ENCODE peak calls at places on chromosomes 4 and X, in four cellular contexts. D is SK-N-SH, G is stomach, L is adrenal gland. J is an unnamed sample.
A peak's percentile ranks its signal among the peaks of the same experiment; 100 is the strongest.

GRCh38 chr4:188879598-188879997 is 740.4 kb downstream of the TRIML1 start:
- DNase-seq in D (no peak), G (no peak), L (no peak), J (no peak)

GRCh38 chrX:2321411-2321810 is 179.4 kb downstream of the DHRSX start:
- DNase-seq in D (no peak), G (no peak), L (no peak), J (no peak)

GRCh38 chrX:149962859-149963757 is 24.8 kb upstream of the EOLA2 start:
- DNase-seq in D (peak; percentile 55), G (peak; percentile 58), L (peak; percentile 72), J (no peak)

GRCh38 chrX:74371823-74372222 is 49.5 kb upstream of the SLC16A2 start:
- DNase-seq in D (no peak), G (no peak), L (peak; percentile 13), J (no peak)

GRCh38 chr4:55393461-55394320 is 2.1 kb upstream of the TMEM165 start:
- DNase-seq in D (no peak), G (no peak), L (no peak), J (no peak)

GRCh38 chr4:21136231-21136630 is 436.0 kb downstream of the PACRGL start:
- DNase-seq in D (no peak), G (no peak), L (no peak), J (no peak)

GRCh38 chrX:9188117-9188516 is 154.2 kb upstream of the FAM9B start:
- DNase-seq in D (peak; percentile 59), G (no peak), L (no peak), J (no peak)

GRCh38 chr4:2390146-2390545 is 28.3 kb downstream of the ZFYVE28 start:
- DNase-seq in D (no peak), G (no peak), L (no peak), J (no peak)

GRCh38 chr4:185019451-185020292 is 1.4 kb downstream of the HELT start:
- DNase-seq in D (peak; percentile 49), G (no peak), L (no peak), J (no peak)

GRCh38 chr4:176272799-176273198 is 3.8 kb upstream of the ASB5 start:
- DNase-seq in D (no peak), G (no peak), L (no peak), J (no peak)

GRCh38 chrX:22800360-22800759 is 199.4 kb upstream of the DDX53 start:
- DNase-seq in D (no peak), G (no peak), L (peak; percentile 44), J (peak; percentile 62)

GRCh38 chr4:184599492-184600135 is 49.6 kb downstream of the CASP3 start:
- DNase-seq in D (no peak), G (no peak), L (peak; percentile 41), J (peak; percentile 9)

GRCh38 chr4:108272046-108272445 is 103.3 kb upstream of the LEF1 start:
- DNase-seq in D (no peak), G (no peak), L (no peak), J (no peak)

GRCh38 chrX:105822138-105823091 is at the start of gene NRK:
- DNase-seq in D (peak; percentile 27), G (no peak), L (peak; percentile 27), J (no peak)

GRCh38 chrX:102712967-102713677 is 874 bp downstream of the GPRASP2 start:
- DNase-seq in D (peak; percentile 47), G (peak; percentile 42), L (peak; percentile 79), J (no peak)

GRCh38 chrX:103556941-103557340 is 28.4 kb upstream of the TCEAL4 start:
- DNase-seq in D (no peak), G (no peak), L (no peak), J (no peak)

GRCh38 chr4:184348311-184349233 is 125.8 kb downstream of the IRF2 start:
- DNase-seq in D (no peak), G (peak; percentile 87), L (peak; percentile 95), J (no peak)

GRCh38 chrX:14899607-14900006 is 26.4 kb downstream of the MOSPD2 start:
- DNase-seq in D (no peak), G (no peak), L (no peak), J (no peak)
- H3K27me3 ChIP-seq in D (no peaks in the 10 kb centered on the region), G (no peaks in the 10 kb centered on the region), L (no peaks in the 10 kb centered on the region), J (no peaks in the 10 kb centered on the region)

DNA sequence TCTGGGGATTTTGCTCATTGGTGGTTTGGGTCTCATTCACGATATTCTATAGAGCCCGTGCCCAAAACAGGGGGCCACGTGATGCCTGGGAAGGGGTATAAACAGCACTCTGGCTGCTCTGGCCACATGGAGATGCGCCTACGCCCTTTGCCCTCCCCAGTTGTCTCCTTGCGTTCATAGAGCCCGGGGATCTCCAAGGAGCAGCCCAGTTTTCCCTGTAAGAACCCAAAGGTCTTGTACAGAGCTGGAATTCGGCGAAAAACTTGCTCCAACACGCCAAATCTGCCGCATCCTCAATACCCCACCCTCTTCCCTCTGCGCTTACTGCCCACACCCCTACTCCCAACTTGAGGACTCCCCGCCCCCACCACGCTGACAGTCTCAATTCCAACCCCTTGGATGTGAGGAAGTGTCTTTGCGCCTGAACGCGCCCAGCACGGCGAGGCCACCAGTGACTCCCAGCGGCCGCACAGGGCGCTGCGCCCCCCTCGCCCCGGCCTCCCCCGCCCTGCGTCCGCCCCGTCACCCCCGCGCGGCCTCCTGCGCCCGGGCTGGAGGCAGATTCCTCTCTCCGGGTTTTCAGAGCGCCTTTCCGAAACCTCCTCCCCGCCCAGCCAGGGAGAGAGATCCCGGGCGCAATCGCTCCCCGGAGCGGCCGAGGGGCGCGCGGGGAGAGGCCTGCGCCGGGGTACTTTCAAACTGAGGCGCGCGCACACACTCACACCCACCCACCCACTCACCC is at the start of gene NHS:
- DNase-seq in D (peak; percentile 88), G (peak; percentile 65), L (peak; percentile 66), J (no peak)
- TF ChIP-seq CTCF in D (peak; percentile 58), G (no peak), L (peak; percentile 48), J (peak; percentile 44)

GRCh38 chrX:129782706-129783105 is 3.0 kb downstream of the SASH3 start:
- DNase-seq in D (no peak), G (no peak), L (no peak), J (no peak)

GRCh38 chrX:129786210-129786651 is 6.5 kb downstream of the SASH3 start:
- DNase-seq in D (no peak), G (no peak), L (no peak), J (no peak)

GRCh38 chrX:129787336-129788055 is 7.7 kb downstream of the SASH3 start:
- DNase-seq in D (no peak), G (no peak), L (no peak), J (no peak)

GRCh38 chrX:129783176-129783776 is 3.5 kb downstream of the SASH3 start:
- DNase-seq in D (no peak), G (no peak), L (no peak), J (no peak)

DNA sequence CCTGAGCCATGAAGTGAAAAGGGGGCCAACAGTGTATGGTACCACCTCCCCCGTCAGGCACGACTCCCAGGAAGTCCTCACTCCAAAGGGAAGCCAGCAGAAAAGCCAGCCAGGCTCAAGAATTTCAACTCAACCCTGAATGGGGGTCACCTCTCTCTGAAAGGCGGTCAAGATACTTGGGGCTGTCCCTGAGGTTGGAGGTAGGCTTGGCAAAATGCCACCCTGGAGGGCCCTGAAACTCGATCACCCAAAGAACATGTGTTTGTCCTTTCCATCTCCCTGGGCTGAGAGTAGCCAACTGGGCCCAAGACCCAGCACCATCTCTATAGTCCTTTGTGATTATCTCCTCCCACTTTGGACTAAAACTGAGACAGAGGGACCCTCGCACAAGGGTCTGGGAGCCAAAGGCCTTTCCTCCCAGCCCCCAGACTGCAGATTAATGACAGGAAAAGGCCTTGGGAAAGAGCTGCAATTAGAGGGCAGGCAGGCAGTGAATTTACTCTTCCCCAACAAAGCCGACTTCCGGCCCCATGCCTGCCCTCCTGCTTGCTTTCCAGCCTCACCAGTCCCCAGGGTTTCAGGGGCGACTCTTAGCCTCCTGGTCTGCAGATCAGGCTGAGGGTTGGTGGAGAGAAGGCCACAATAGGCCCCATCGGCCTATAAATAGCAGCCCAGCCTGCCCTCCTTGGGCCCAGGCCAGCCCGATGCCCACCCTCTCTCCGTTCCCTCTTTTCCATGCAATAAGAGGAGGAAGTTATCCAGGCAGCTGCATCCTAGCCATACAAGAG is 5.6 kb downstream of the SASH3 start:
- DNase-seq in D (no peak), G (no peak), L (no peak), J (no peak)
- H3K4me3 ChIP-seq in D (no peak overlapping the region), G (no peak overlapping the region), L (no peak overlapping the region), J (no peak overlapping the region)

DNA sequence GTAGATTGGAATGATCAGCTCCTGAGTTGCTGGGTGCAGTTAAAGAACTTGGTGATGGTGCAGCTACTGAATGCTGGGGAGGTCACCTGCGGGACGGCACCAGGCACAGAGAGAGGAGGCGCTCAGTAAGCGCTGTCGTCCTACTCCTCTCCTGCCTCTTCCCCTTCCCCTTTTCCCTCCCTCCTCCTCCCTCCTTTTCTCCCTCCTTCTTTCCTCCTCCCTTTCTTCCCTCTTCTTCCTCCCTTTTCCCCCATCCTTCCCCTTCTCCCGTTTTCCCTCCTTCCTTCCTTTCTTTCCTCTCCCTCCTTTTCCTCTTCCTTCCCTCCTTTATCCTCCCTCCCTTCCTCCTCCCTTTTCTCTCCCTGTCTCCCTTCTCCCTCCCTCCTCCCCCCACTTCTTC is 87.7 kb upstream of the PSAPL1 start:
- DNase-seq in D (no peak), G (no peak), L (no peak), J (no peak)
- H3K27me3 ChIP-seq in D (peaks cover 34% of the 10 kb centered on the region), G (peaks cover 81% of the 10 kb centered on the region), L (no peaks in the 10 kb centered on the region), J (peaks cover 5% of the 10 kb centered on the region)

DNA sequence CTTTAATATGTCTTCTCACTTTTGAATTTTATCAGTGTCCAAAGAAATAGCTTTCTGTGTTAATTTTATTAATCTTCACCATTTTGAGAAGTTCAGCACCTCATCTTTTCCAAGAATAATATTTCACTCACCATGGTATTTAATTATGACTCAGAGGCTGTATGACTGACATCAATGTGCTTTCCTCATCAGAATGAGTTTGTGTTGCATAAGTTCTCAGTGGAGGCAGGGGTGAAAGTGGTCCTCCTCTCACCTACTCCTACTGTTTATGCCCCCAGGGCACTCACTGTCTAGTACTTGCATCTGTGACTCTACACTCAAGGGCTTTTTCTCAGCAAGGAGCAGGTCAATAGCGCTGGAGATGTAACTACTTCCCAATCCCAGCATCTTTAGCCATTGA is 905.3 kb upstream of the INTU start:
- DNase-seq in D (no peak), G (no peak), L (no peak), J (no peak)
- TF ChIP-seq CTCF in D (no peak), G (no peak), L (no peak), J (no peak)

J was measured in BJ.